ENCODE peak calls at places on chromosomes 1 and 21, in ten cellular contexts. T is IMR-90; D is NCI-H2171; M is stimulated activated CD4-positive, alpha-beta T cell treated with anti-CD3 and anti-CD28 coated beads, Interleukin-1b, Interleukin-23, amount 100 ng/mL, for 48 hours; A is GM04504; O is endothelial cell; N is effector memory CD4-positive, alpha-beta T cell; E is nephron progenitor cell; B is prostate gland; S is head of caudate nucleus. C is an unnamed sample.
A peak's percentile ranks its signal among the peaks of the same experiment; 100 is the strongest.

GRCh38 chr1:39115271-39116110 is 89.0 kb upstream of the MACF1 start:
- DNase-seq in T (peak; percentile 88), D (no peak), M (peak; percentile 5), A (no peak), O (no peak), N (no peak), E (no peak), B (no peak), S (no peak), C (no peak)

GRCh38 chr21:44901391-44902074 is 19.2 kb downstream of the ITGB2 start:
- DNase-seq in T (no peak), D (no peak), M (no peak), A (no peak), O (no peak), N (no peak), E (no peak), B (no peak), S (no peak), C (no peak)

GRCh38 chr1:71689635-71690034 is 592.7 kb downstream of the NEGR1 start:
- DNase-seq in T (no peak), D (no peak), M (no peak), A (no peak), O (no peak), N (no peak), E (no peak), B (no peak), S (no peak), C (no peak)

GRCh38 chr1:154840557-154841176 is 29.4 kb downstream of the KCNN3 start:
- DNase-seq in T (peak; percentile 26), D (no peak), M (no peak), A (no peak), O (peak; percentile 44), N (no peak), E (peak; percentile 50), B (no peak), S (no peak), C (no peak)

GRCh38 chr1:39051956-39052355 is 25.8 kb downstream of the NDUFS5 start:
- DNase-seq in T (no peak), D (no peak), M (no peak), A (no peak), O (no peak), N (no peak), E (no peak), B (no peak), S (no peak), C (no peak)

GRCh38 chr1:54977938-54978337 is 2.5 kb upstream of the TMEM61 start:
- DNase-seq in T (no peak), D (no peak), M (no peak), A (no peak), O (no peak), N (no peak), E (no peak), B (no peak), S (no peak), C (no peak)

GRCh38 chr1:116886532-116886931 is 23.2 kb upstream of the PTGFRN start:
- DNase-seq in T (peak; percentile 18), D (no peak), M (no peak), A (no peak), O (no peak), N (no peak), E (no peak), B (peak; percentile 53), S (no peak), C (no peak)

GRCh38 chr1:204991342-204991844 is 51.6 kb upstream of the CNTN2 start:
- DNase-seq in T (no peak), D (peak; percentile 68), M (no peak), A (no peak), O (no peak), N (no peak), E (no peak), B (no peak), S (peak; percentile 51), C (no peak)

GRCh38 chr21:37195078-37195477 is 72.1 kb downstream of the VPS26C start:
- DNase-seq in T (no peak), D (peak; percentile 6), M (no peak), A (no peak), O (no peak), N (no peak), E (no peak), B (no peak), S (no peak), C (no peak)

GRCh38 chr1:110130113-110130591 is 17.9 kb downstream of the UBL4B start:
- DNase-seq in T (no peak), D (no peak), M (no peak), A (no peak), O (no peak), N (no peak), E (peak; percentile 50), B (peak; percentile 13), S (no peak), C (no peak)

GRCh38 chr1:179055930-179056329 is 25.9 kb upstream of the TOR3A start:
- DNase-seq in T (no peak), D (no peak), M (no peak), A (no peak), O (no peak), N (no peak), E (no peak), B (no peak), S (no peak), C (no peak)

GRCh38 chr1:173062156-173062938 is 11.6 kb upstream of the TNFSF18 start:
- DNase-seq in T (peak; percentile 80), D (no peak), M (no peak), A (peak; percentile 29), O (no peak), N (no peak), E (no peak), B (no peak), S (no peak), C (no peak)

GRCh38 chr1:193013005-193013404 is 46.2 kb downstream of the UCHL5 start:
- DNase-seq in T (peak; percentile 74), D (no peak), M (no peak), A (peak; percentile 18), O (no peak), N (no peak), E (no peak), B (no peak), S (no peak), C (no peak)

GRCh38 chr1:167629681-167630567 is at the start of gene RCSD1:
- DNase-seq in T (no peak), D (peak; percentile 15), M (peak; percentile 65), A (no peak), O (peak; percentile 35), N (peak; percentile 50), E (peak; percentile 64), B (no peak), S (peak; percentile 64), C (no peak)

GRCh38 chr1:7553042-7553690 is 217.9 kb upstream of the VAMP3 start:
- DNase-seq in T (no peak), D (no peak), M (no peak), A (no peak), O (no peak), N (no peak), E (no peak), B (no peak), S (no peak), C (no peak)

GRCh38 chr1:171645553-171646336 is 6.7 kb downstream of the MYOC start:
- DNase-seq in T (no peak), D (peak; percentile 39), M (no peak), A (peak; percentile 97), O (no peak), N (no peak), E (no peak), B (peak; percentile 82), S (no peak), C (peak; percentile 99)

GRCh38 chr1:22763479-22764200 is 53.0 kb downstream of the EPHB2 start:
- DNase-seq in T (peak; percentile 25), D (no peak), M (no peak), A (no peak), O (no peak), N (no peak), E (no peak), B (no peak), S (no peak), C (no peak)

GRCh38 chr1:56773341-56774066 is 45.7 kb downstream of the FYB2 start:
- DNase-seq in T (peak; percentile 11), D (no peak), M (no peak), A (peak; percentile 3), O (no peak), N (no peak), E (no peak), B (no peak), S (no peak), C (no peak)

GRCh38 chr1:161998811-161999210 is 24.9 kb downstream of the OLFML2B start:
- DNase-seq in T (no peak), D (no peak), M (no peak), A (no peak), O (no peak), N (no peak), E (no peak), B (no peak), S (peak; percentile 36), C (no peak)

GRCh38 chr21:46116846-46117585 is 19.1 kb downstream of the COL6A2 start:
- DNase-seq in T (no peak), D (no peak), M (no peak), A (no peak), O (peak; percentile 2), N (no peak), E (peak; percentile 1), B (no peak), S (peak; percentile 29), C (no peak)

GRCh38 chr1:85952460-85952859 is 204.1 kb downstream of the COL24A1 start:
- DNase-seq in T (peak; percentile 6), D (peak; percentile 15), M (no peak), A (no peak), O (no peak), N (no peak), E (no peak), B (no peak), S (no peak), C (peak; percentile 45)

GRCh38 chr1:4268262-4268889 is 368.3 kb upstream of the C1orf174 start:
- DNase-seq in T (no peak), D (no peak), M (no peak), A (no peak), O (no peak), N (no peak), E (no peak), B (no peak), S (no peak), C (no peak)

GRCh38 chr21:17523007-17523451 is 10.2 kb downstream of the CXADR start:
- DNase-seq in T (no peak), D (no peak), M (no peak), A (no peak), O (no peak), N (no peak), E (no peak), B (no peak), S (no peak), C (no peak)

GRCh38 chr1:8047686-8048522 is 21.8 kb upstream of the ERRFI1 start:
- DNase-seq in T (peak; percentile 80), D (no peak), M (no peak), A (peak; percentile 71), O (no peak), N (no peak), E (no peak), B (no peak), S (no peak), C (peak; percentile 44)

GRCh38 chr1:186958520-186958919 is 129.8 kb downstream of the PLA2G4A start:
- DNase-seq in T (peak; percentile 91), D (no peak), M (no peak), A (no peak), O (no peak), N (no peak), E (no peak), B (no peak), S (no peak), C (no peak)

GRCh38 chr1:150186789-150187559 is 37.3 kb downstream of the PLEKHO1 start:
- DNase-seq in T (peak; percentile 56), D (peak; percentile 56), M (no peak), A (peak; percentile 40), O (no peak), N (peak; percentile 18), E (peak; percentile 12), B (no peak), S (no peak), C (peak; percentile 70)

GRCh38 chr1:116330846-116331245 is 42.2 kb upstream of the ATP1A1 start:
- DNase-seq in T (no peak), D (no peak), M (no peak), A (no peak), O (no peak), N (no peak), E (no peak), B (no peak), S (no peak), C (no peak)

GRCh38 chr1:70504821-70505193 is 93.7 kb downstream of the CTH start:
- DNase-seq in T (peak; percentile 18), D (no peak), M (no peak), A (peak; percentile 74), O (no peak), N (no peak), E (no peak), B (no peak), S (no peak), C (peak; percentile 42)

C was measured in NCI-H446 treated with DMSO at 0.1 percent for 48 hours.